ENCODE peak calls at places on chromosomes 5 and 9, in four cellular contexts. R is effector memory CD8-positive, alpha-beta T cell; B is NCI-H345; Q is left ventricle myocardium inferior. J is an unnamed sample.

GRCh38 chr5:72498284-72498683 is 8.9 kb downstream of the ZNF366 start:
- DNase-seq in B (no peak), R (no peak), Q (no peak), J (no peak)

GRCh38 chr5:51383494-51384081 is 340 bp downstream of the ISL1 start:
- DNase-seq in R (no peak), B (peak), Q (no peak), J (no peak)

GRCh38 chr5:163089233-163089632 is 348.2 kb upstream of the CCNG1 start:
- DNase-seq in Q (no peak), B (no peak), R (no peak), J (no peak)

GRCh38 chr5:141492168-141492885 is 3.4 kb downstream of the PCDHGC5 start:
- DNase-seq in Q (no peak), B (no peak), R (no peak), J (no peak)

GRCh38 chr5:143850050-143850713 is 38.2 kb downstream of the HMHB1 start:
- DNase-seq in Q (no peak), R (no peak), B (no peak), J (no peak)

GRCh38 chr5:173290477-173291131 is 37.6 kb downstream of the STC2 start:
- DNase-seq in R (no peak), Q (no peak), B (no peak), J (no peak)

GRCh38 chr9:115127191-115127817 is 9.3 kb upstream of the TNC start:
- DNase-seq in Q (no peak), R (no peak), B (no peak), J (no peak)

GRCh38 chr9:98108540-98109031 is 10.4 kb downstream of the TRIM14 start:
- DNase-seq in B (no peak), Q (no peak), R (peak), J (no peak)

GRCh38 chr5:133106761-133107572 is 55.2 kb downstream of the HSPA4 start:
- DNase-seq in B (no peak), Q (no peak), R (no peak), J (no peak)

GRCh38 chr5:36529142-36529541 is 77.3 kb upstream of the SLC1A3 start:
- DNase-seq in R (no peak), B (no peak), Q (no peak), J (no peak)

GRCh38 chr9:3962467-3962866 is 337.4 kb downstream of the GLIS3 start:
- DNase-seq in B (peak), Q (no peak), R (no peak), J (no peak)

J was measured in breast epithelium.